ENCODE peak calls at places on chromosomes 13 and 19, in six cellular contexts. Y is activated naive CD4-positive, alpha-beta T cell treated with Interleukin-2 at 50 U/mL for 16 hours; E is NCI-H1105; I is HuH-7.5; F is stimulated activated effector memory CD8-positive, alpha-beta T cell treated with anti-CD3 and anti-CD28 coated beads, Interleukin-12 subunit alpha, Interleukin-12 subunit beta, amount 100 ng/mL, for 72 hours; S is progenitor cell of endocrine pancreas. D is an unnamed sample.

GRCh38 chr19:12997225-12997966 is 2.1 kb downstream of the NFIX start:
- DNase-seq in Y (no peak), E (no peak), S (no peak), F (no peak), I (no peak), D (no peak)

GRCh38 chr19:2540646-2541454 is 64.9 kb downstream of the GADD45B start:
- DNase-seq in Y (no peak), E (no peak), S (peak; percentile 81), I (peak; percentile 83), F (no peak), D (peak; percentile 96)

GRCh38 chr13:43865892-43866291 is 13.6 kb downstream of the CCDC122 start:
- DNase-seq in F (no peak), S (no peak), I (no peak), E (no peak), Y (no peak), D (no peak)

GRCh38 chr19:22606212-22606553 is 27.9 kb upstream of the ZNF492 start:
- DNase-seq in I (no peak), E (no peak), F (no peak), Y (no peak), S (no peak), D (no peak)

GRCh38 chr13:95494082-95494681 is 58.3 kb upstream of the CLDN10 start:
- DNase-seq in Y (no peak), S (no peak), E (peak; percentile 14), F (no peak), I (no peak), D (peak; percentile 66)

GRCh38 chr19:11814707-11815050 is 606 bp downstream of the ZNF440 start:
- DNase-seq in I (no peak), E (no peak), Y (no peak), S (no peak), F (no peak), D (no peak)

GRCh38 chr13:112796190-112796915 is 106.5 kb downstream of the ATP11A start:
- DNase-seq in Y (no peak), E (no peak), I (no peak), F (no peak), S (no peak), D (no peak)

GRCh38 chr13:31914843-31915242 is 116.7 kb upstream of the FRY start:
- DNase-seq in E (no peak), Y (no peak), S (no peak), I (no peak), F (no peak), D (no peak)

GRCh38 chr19:7083076-7083956 is 13.8 kb downstream of the ZNF557 start:
- DNase-seq in F (no peak), E (no peak), S (no peak), Y (no peak), I (no peak), D (no peak)

GRCh38 chr19:1615156-1615765 is 10.0 kb upstream of the UQCR11 start:
- DNase-seq in F (no peak), E (no peak), I (no peak), S (no peak), Y (no peak), D (no peak)

GRCh38 chr19:16066611-16067104 is 9.6 kb upstream of the TPM4 start:
- DNase-seq in E (no peak), Y (peak; percentile 55), I (peak; percentile 92), F (no peak), S (no peak), D (peak; percentile 75)

GRCh38 chr19:5166262-5166661 is 174.3 kb downstream of the PTPRS start:
- DNase-seq in F (no peak), S (no peak), I (no peak), E (no peak), Y (no peak), D (no peak)

GRCh38 chr19:43675269-43675879 is 5.4 kb upstream of the PLAUR start:
- DNase-seq in I (no peak), S (no peak), E (no peak), Y (no peak), F (no peak), D (no peak)

GRCh38 chr19:13505164-13505695 is 1.0 kb downstream of the CACNA1A start:
- DNase-seq in I (no peak), F (no peak), E (no peak), Y (no peak), S (no peak), D (no peak)

GRCh38 chr19:39070888-39071287 is 13.3 kb upstream of the ACP7 start:
- DNase-seq in Y (no peak), F (no peak), S (no peak), E (no peak), I (no peak), D (no peak)

GRCh38 chr19:56377105-56377924 is 16.0 kb downstream of the ZNF582 start:
- DNase-seq in F (no peak), E (no peak), Y (no peak), S (no peak), I (no peak), D (no peak)

GRCh38 chr19:18253716-18254115 is 20.5 kb downstream of the IQCN start:
- DNase-seq in Y (no peak), F (no peak), E (no peak), S (no peak), I (no peak), D (no peak)

GRCh38 chr19:17576758-17577532 is 21.5 kb downstream of the COLGALT1 start:
- DNase-seq in E (no peak), Y (no peak), I (peak; percentile 40), F (no peak), S (peak; percentile 43), D (peak; percentile 70)

GRCh38 chr13:100124265-100124664 is 35.4 kb downstream of the PCCA start:
- DNase-seq in F (no peak), I (no peak), S (no peak), Y (no peak), E (no peak), D (no peak)

GRCh38 chr13:20150561-20150960 is 10.3 kb downstream of the GJA3 start:
- DNase-seq in S (no peak), Y (no peak), F (no peak), I (no peak), E (no peak), D (no peak)

GRCh38 chr13:39963612-39964011 is 308.1 kb downstream of the COG6 start:
- DNase-seq in E (no peak), Y (no peak), I (no peak), F (no peak), S (no peak), D (no peak)

GRCh38 chr19:35347171-35347929 is at the start of gene FFAR1:
- DNase-seq in E (no peak), F (no peak), I (no peak), S (no peak), Y (peak; percentile 50), D (peak; percentile 17)

GRCh38 chr19:57818378-57818777 is 3.7 kb upstream of the ZNF552 start:
- DNase-seq in F (no peak), I (no peak), E (no peak), S (no peak), Y (no peak), D (no peak)